ENCODE peak calls at places on chromosome 3, in ten cellular contexts. A is stimulated activated CD4-positive, alpha-beta T cell treated with anti-CD3 and anti-CD28 coated beads, Interleukin-4, amount 100 ng/mL, for 1 hour; F is GM20000; D is iPS-NIHi11; M is T-helper 9 cell; C is small intestine; B is GM13976; J is GOT3; P is NCI-H2081; N is GM19239. R is an unnamed sample.

GRCh38 chr3:186315581-186316354 is 46.3 kb downstream of the DGKG start:
- DNase-seq in A (no peak), F (no peak), D (no peak), M (no peak), C (no peak), B (no peak), J (no peak), P (no peak), N (no peak), R (no peak)

GRCh38 chr3:4688411-4688810 is 195.3 kb downstream of the ITPR1 start:
- DNase-seq in A (no peak), F (no peak), D (no peak), M (no peak), C (no peak), B (no peak), J (no peak), P (no peak), N (no peak), R (no peak)

GRCh38 chr3:168722091-168722490 is 626.4 kb upstream of the GOLIM4 start:
- DNase-seq in A (no peak), F (no peak), D (no peak), M (no peak), C (no peak), B (no peak), J (no peak), P (no peak), N (no peak), R (no peak)

GRCh38 chr3:9404680-9405079 is 7.3 kb downstream of the SETD5 start:
- DNase-seq in A (no peak), F (no peak), D (no peak), M (no peak), C (peak), B (no peak), J (no peak), P (peak), N (no peak), R (no peak)

GRCh38 chr3:122356402-122356801 is 26.6 kb downstream of the MIX23 start:
- DNase-seq in A (peak), F (peak), D (peak), M (peak), C (peak), B (peak), J (no peak), P (peak), N (no peak), R (no peak)

GRCh38 chr3:178810173-178810572 is 261.4 kb downstream of the ZMAT3 start:
- DNase-seq in A (no peak), F (no peak), D (peak), M (no peak), C (no peak), B (no peak), J (no peak), P (peak), N (no peak), R (no peak)

GRCh38 chr3:141656771-141657170 is 81.3 kb upstream of the RNF7 start:
- DNase-seq in A (no peak), F (no peak), D (no peak), M (no peak), C (no peak), B (no peak), J (no peak), P (no peak), N (no peak), R (no peak)

GRCh38 chr3:64687381-64687780 is 419 bp downstream of the ADAMTS9 start:
- DNase-seq in A (no peak), F (no peak), D (no peak), M (no peak), C (peak), B (no peak), J (no peak), P (no peak), N (no peak), R (no peak)

GRCh38 chr3:126777366-126777765 is 73.3 kb downstream of the CHCHD6 start:
- DNase-seq in A (no peak), F (no peak), D (no peak), M (no peak), C (no peak), B (no peak), J (no peak), P (no peak), N (no peak), R (no peak)

GRCh38 chr3:21989643-21990042 is 238.6 kb upstream of the ZNF385D start:
- DNase-seq in A (no peak), F (no peak), D (no peak), M (no peak), C (no peak), B (no peak), J (no peak), P (no peak), N (no peak), R (no peak)

GRCh38 chr3:8441969-8442559 is 59.6 kb upstream of the LMCD1 start:
- DNase-seq in A (no peak), F (peak), D (peak), M (no peak), C (peak), B (peak), J (no peak), P (peak), N (no peak), R (no peak)

GRCh38 chr3:162507397-162507796 is 1010.8 kb downstream of the OTOL1 start:
- DNase-seq in A (no peak), F (no peak), D (no peak), M (no peak), C (no peak), B (no peak), J (no peak), P (no peak), N (no peak), R (no peak)

GRCh38 chr3:13877911-13878710 is 1.8 kb downstream of the WNT7A start:
- DNase-seq in A (no peak), F (no peak), D (peak), M (no peak), C (no peak), B (no peak), J (no peak), P (no peak), N (no peak), R (no peak)

GRCh38 chr3:158568784-158569183 is 2.2 kb upstream of the MLF1 start:
- DNase-seq in A (no peak), F (no peak), D (no peak), M (no peak), C (no peak), B (no peak), J (no peak), P (no peak), N (no peak), R (no peak)

GRCh38 chr3:197394464-197395321 is 96.3 kb upstream of the DLG1 start:
- DNase-seq in A (peak), F (peak), D (peak), M (no peak), C (peak), B (peak), J (no peak), P (no peak), N (no peak), R (peak)

GRCh38 chr3:85183390-85183789 is 224.6 kb downstream of the CADM2 start:
- DNase-seq in A (no peak), F (no peak), D (no peak), M (no peak), C (no peak), B (no peak), J (no peak), P (no peak), N (no peak), R (no peak)

GRCh38 chr3:42394579-42395288 is 15.7 kb downstream of the LYZL4 start:
- DNase-seq in A (no peak), F (no peak), D (no peak), M (no peak), C (peak), B (no peak), J (no peak), P (peak), N (no peak), R (no peak)

GRCh38 chr3:187473778-187474406 is 105.7 kb downstream of the RTP4 start:
- DNase-seq in A (no peak), F (no peak), D (no peak), M (no peak), C (no peak), B (no peak), J (no peak), P (no peak), N (no peak), R (no peak)

R was measured in CD8-positive, alpha-beta memory T cell.